ENCODE peak calls at places on chromosomes 1 and 21, in six cellular contexts. Q is Peyer's patch, B is colonic mucosa, O is transverse colon, H is heart left ventricle, Y is breast epithelium. V is an unnamed sample. For H3K4me1, the result is how much of the 10 kb centered on the place peaks cover.

GRCh38 chr1:10692401-10693021 is 103.9 kb downstream of the CASZ1 start:
- DNase-seq in Q (peak), B (peak), O (peak), H (no peak), Y (no peak), V (peak)

GRCh38 chr21:37373539-37373938 is 7.0 kb downstream of the DYRK1A start:
- DNase-seq in Q (no peak), B (no peak), O (no peak), H (no peak), Y (no peak), V (no peak)

GRCh38 chr1:209924386-209924785 is 13.6 kb upstream of the SYT14 start:
- DNase-seq in Q (no peak), B (no peak), O (no peak), H (no peak), Y (no peak), V (no peak)

GRCh38 chr1:11031624-11032262 is 15.3 kb downstream of the MASP2 start:
- DNase-seq in Q (no peak), B (no peak), O (no peak), H (no peak), Y (no peak), V (no peak)

GRCh38 chr1:17016317-17016661 is 4.6 kb upstream of the ATP13A2 start:
- DNase-seq in Q (no peak), B (no peak), O (no peak), H (no peak), Y (no peak), V (no peak)

GRCh38 chr1:71869326-71869725 is 413.0 kb downstream of the NEGR1 start:
- DNase-seq in Q (no peak), B (no peak), O (no peak), H (no peak), Y (no peak), V (no peak)

GRCh38 chr1:221100196-221100950 is 221.1 kb downstream of the HLX start:
- DNase-seq in Q (no peak), B (no peak), O (no peak), H (no peak), Y (no peak), V (no peak)

GRCh38 chr1:50983403-50983802 is 13.4 kb downstream of the CDKN2C start:
- DNase-seq in Q (no peak), B (no peak), O (no peak), H (no peak), Y (no peak), V (no peak)

GRCh38 chr1:201366696-201367095 is 10.8 kb downstream of the TNNT2 start:
- DNase-seq in Q (no peak), B (no peak), O (no peak), H (peak), Y (no peak), V (no peak)

GRCh38 chr1:177780096-177780700 is 189.7 kb downstream of the SEC16B start:
- DNase-seq in Q (no peak), B (no peak), O (no peak), H (no peak), Y (no peak), V (no peak)

GRCh38 chr1:156434976-156435550 is 65.5 kb downstream of the MEF2D start:
- DNase-seq in Q (no peak), B (no peak), O (no peak), H (no peak), Y (no peak), V (no peak)

GRCh38 chr1:243693764-243694163 is 156.3 kb downstream of the AKT3 start:
- DNase-seq in Q (no peak), B (no peak), O (no peak), H (no peak), Y (no peak), V (no peak)

GRCh38 chr1:212964102-212964501 is 13.8 kb downstream of the VASH2 start:
- DNase-seq in Q (no peak), B (no peak), O (no peak), H (no peak), Y (no peak), V (no peak)

GRCh38 chr1:41673355-41673754 is 188.9 kb upstream of the EDN2 start:
- DNase-seq in Q (peak), B (no peak), O (no peak), H (no peak), Y (peak), V (peak)

GRCh38 chr1:156846643-156847042 is 12.3 kb downstream of the INSRR start:
- DNase-seq in Q (no peak), B (no peak), O (no peak), H (no peak), Y (no peak), V (no peak)

GRCh38 chr1:179016694-179017382 is 8.9 kb upstream of the FAM20B start:
- DNase-seq in Q (peak), B (peak), O (peak), H (peak), Y (peak), V (no peak)

GRCh38 chr1:83075107-83075506 is 923.8 kb downstream of the TTLL7 start:
- DNase-seq in Q (no peak), B (no peak), O (no peak), H (no peak), Y (no peak), V (no peak)

GRCh38 chr1:41751804-41752513 is 166.8 kb downstream of the HIVEP3 start:
- DNase-seq in Q (no peak), B (no peak), O (peak), H (no peak), Y (no peak), V (no peak)

GRCh38 chr1:151282883-151283725 is 1.0 kb downstream of the ZNF687 start:
- DNase-seq in Q (peak), B (peak), O (peak), H (peak), Y (no peak), V (peak)

GRCh38 chr1:174931214-174931613 is 68.5 kb upstream of the CACYBP start:
- DNase-seq in Q (no peak), B (no peak), O (no peak), H (no peak), Y (no peak), V (no peak)

GRCh38 chr1:159854693-159855192 is 7.7 kb downstream of the VSIG8 start:
- DNase-seq in Q (peak), B (peak), O (peak), H (peak), Y (peak), V (peak)

GRCh38 chr1:47894718-47895393 is 102.3 kb downstream of the TRABD2B start:
- DNase-seq in Q (peak), B (peak), O (peak), H (no peak), Y (peak), V (no peak)

GRCh38 chr21:46374761-46375389 is 50.9 kb downstream of the PCNT start:
- DNase-seq in Q (no peak), B (no peak), O (no peak), H (no peak), Y (no peak), V (no peak)

GRCh38 chr1:225694151-225694603 is 41.3 kb upstream of the ENAH start:
- DNase-seq in Q (peak), B (peak), O (no peak), H (no peak), Y (no peak), V (no peak)

GRCh38 chr1:18474559-18474958 is 6.2 kb upstream of the KLHDC7A start:
- DNase-seq in Q (no peak), B (no peak), O (no peak), H (no peak), Y (no peak), V (no peak)

GRCh38 chr1:178531897-178532296 is 19.0 kb downstream of the TEX35 start:
- DNase-seq in Q (no peak), B (no peak), O (no peak), H (no peak), Y (no peak), V (no peak)

GRCh38 chr1:36321119-36321951 is 2.1 kb downstream of the EVA1B start:
- DNase-seq in Q (peak), B (peak), O (peak), H (peak), Y (no peak), V (no peak)

GRCh38 chr1:164703971-164704411 is 145.0 kb downstream of the PBX1 start:
- DNase-seq in Q (no peak), B (peak), O (peak), H (no peak), Y (no peak), V (no peak)

GRCh38 chr1:228401782-228402637 is 4.6 kb downstream of the TRIM11 start:
- DNase-seq in Q (peak), B (no peak), O (no peak), H (no peak), Y (no peak), V (no peak)

GRCh38 chr1:3518256-3518655 is 63.8 kb downstream of the ARHGEF16 start:
- DNase-seq in Q (no peak), B (no peak), O (no peak), H (no peak), Y (no peak), V (peak)

GRCh38 chr21:42040411-42041180 is 30.4 kb upstream of the ZBTB21 start:
- DNase-seq in Q (no peak), B (no peak), O (no peak), H (no peak), Y (no peak), V (no peak)

DNA sequence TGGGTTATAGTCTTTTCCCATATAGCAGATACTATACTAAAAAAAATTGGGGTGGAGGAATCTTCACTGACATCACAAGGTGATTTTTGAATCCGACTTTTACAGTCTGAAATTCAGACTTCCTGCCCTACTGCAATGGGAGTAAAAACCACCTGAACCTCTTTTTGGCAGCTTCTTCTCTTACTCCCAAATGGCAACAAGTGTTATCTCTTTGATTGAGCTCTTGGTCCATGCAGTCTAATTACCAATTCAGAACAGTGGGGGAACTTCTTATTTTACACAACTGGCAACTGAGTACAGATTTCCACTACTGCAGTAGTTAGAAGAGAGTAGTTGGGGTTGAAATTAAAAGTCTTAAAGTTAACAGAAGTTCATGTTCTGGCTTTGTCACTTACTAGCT is 62.3 kb downstream of the MACF1 start:
- DNase-seq in Q (no peak), B (no peak), O (no peak), H (no peak), Y (no peak), V (no peak)
- H3K4me1 ChIP-seq in Q (under half), B (under half), O (under half), H (under half), Y (under half), V (under half)

DNA sequence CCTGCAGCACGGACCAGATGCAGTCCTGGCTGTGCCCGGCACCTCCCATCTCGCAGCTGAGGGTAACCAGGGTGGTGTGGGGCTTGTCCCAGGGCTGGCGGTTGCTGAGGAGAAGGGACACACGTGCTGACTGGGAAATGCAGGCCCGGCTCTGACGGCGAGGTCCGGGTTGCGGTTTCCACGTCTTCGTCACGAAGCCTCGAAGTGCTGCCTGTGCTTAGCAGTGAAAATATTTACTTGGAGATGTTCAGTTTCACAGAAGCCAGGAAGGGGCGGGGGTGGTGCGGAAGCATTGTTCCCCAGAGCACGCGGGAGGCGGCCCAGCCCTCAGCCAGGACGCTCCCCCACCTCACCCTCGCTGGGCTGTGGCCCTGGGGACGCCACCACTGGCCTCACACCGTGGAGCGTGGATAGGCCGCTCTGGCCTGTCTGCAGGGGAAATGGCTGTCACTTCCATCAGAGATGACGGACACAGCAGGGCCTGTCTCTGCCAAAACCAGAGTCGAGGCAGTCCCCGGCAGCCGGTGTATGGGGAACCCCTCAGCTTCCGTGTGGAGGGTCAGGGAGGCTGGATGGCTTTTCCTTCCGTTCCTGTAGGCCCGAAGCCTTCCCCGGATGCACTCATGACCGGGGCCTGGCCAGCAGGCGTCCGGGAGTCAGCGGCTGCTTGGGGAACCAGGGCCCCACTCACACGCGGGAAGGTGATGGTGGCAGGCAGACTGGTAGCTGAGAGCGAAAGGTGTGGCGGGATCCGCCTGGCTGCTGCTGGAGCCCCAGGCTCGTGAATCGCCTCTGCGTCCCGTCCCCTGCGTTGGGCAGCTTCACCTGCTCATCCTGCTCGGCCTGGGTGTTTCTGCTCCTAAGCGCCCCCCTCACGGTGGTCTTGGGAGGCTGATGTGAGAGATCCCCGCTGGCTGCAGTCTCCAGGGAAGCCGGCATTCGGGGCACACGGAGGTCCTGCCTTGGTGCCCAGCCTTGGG is 14.7 kb upstream of the POFUT2 start:
- DNase-seq in Q (peak), B (no peak), O (peak), H (peak), Y (no peak), V (peak)
- H3K4me3 ChIP-seq in Q (no peak), B (no peak), O (no peak), H (no peak), Y (peak), V (no peak)

DNA sequence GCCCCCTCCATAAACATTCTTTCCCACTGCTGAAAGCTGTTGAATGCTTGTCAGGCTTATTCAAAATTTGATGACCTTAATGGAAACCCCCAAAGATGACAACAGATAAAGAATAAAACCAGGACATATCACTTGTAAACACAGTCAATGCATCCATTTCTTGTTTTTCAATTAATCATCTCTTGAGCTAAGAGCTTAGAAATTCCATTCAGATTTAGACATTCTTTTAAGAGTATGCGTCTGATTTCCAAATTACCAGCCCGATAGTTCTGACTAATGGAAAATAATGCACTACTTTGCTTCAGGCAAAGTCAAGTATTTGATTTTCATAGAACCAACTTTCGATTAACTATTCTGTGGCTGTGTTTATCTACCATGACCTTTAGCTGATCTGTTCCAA is 100.6 kb upstream of the RUNX1 start:
- DNase-seq in Q (no peak), B (no peak), O (no peak), H (no peak), Y (no peak), V (no peak)
- H3K4me1 ChIP-seq in Q (under half), B (under half), O (under half), H (under half), Y (under half), V (under half)

GRCh38 chr1:53368314-53369033 is 40.6 kb upstream of the LRP8 start:
- DNase-seq in Q (peak), B (no peak), O (no peak), H (no peak), Y (peak), V (no peak)
- H3K4me3 ChIP-seq in Q (no peak), B (no peak), O (no peak), H (no peak), Y (no peak), V (no peak)

GRCh38 chr1:23471473-23472075 is 12.4 kb downstream of the ASAP3 start:
- DNase-seq in Q (no peak), B (no peak), O (no peak), H (no peak), Y (no peak), V (no peak)
- H3K4me1 ChIP-seq in Q (under half), B (under half), O (under half), H (under half), Y (under half), V (under half)

GRCh38 chr1:24775348-24775747 is 30.1 kb downstream of the CLIC4 start:
- DNase-seq in Q (no peak), B (no peak), O (no peak), H (no peak), Y (no peak), V (no peak)
- H3K4me3 ChIP-seq in Q (no peak), B (no peak), O (no peak), H (no peak), Y (no peak), V (no peak)

GRCh38 chr1:21342961-21343838 is 52.9 kb upstream of the ECE1 start:
- DNase-seq in Q (no peak), B (no peak), O (peak), H (no peak), Y (no peak), V (peak)

GRCh38 chr1:21339402-21340229 is 49.4 kb upstream of the ECE1 start:
- DNase-seq in Q (no peak), B (no peak), O (no peak), H (peak), Y (no peak), V (no peak)

GRCh38 chr1:21340230-21340564 is 49.9 kb upstream of the ECE1 start:
- DNase-seq in Q (peak), B (peak), O (peak), H (peak), Y (peak), V (no peak)

GRCh38 chr1:21341022-21341421 is 50.8 kb upstream of the ECE1 start:
- DNase-seq in Q (no peak), B (no peak), O (peak), H (no peak), Y (no peak), V (no peak)

DNA sequence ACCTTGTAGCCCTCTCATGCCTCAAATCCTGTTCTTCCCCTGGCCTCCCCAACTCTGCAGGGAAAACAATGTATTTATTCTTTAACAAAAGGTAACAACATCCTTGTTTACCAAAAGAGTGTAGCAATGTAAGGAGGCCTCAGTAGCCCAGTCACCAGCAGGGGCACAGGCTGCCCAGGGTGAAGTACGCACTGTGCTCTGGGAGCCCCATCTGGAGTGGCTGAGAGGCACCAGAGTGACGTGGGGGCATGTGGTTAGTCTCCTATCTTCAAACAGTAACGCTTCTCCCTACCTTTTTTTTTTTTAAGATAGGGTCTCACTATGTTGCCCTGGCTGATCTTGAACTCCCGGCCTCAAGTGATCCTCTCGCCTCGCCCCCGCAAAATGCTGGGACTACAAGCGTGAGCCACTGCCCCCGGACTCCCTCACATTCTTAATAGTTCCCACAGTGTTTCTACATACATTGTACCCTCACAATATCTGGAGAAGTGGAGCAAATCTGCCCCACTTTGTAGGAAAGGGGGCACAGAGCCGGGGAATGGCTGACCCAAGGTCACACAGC is 51.3 kb upstream of the ECE1 start:
- DNase-seq in Q (no peak), B (no peak), O (peak), H (no peak), Y (no peak), V (no peak)
- H3K4me1 ChIP-seq in Q (under half), B (under half), O (half or more), H (under half), Y (under half), V (half or more)

DNA sequence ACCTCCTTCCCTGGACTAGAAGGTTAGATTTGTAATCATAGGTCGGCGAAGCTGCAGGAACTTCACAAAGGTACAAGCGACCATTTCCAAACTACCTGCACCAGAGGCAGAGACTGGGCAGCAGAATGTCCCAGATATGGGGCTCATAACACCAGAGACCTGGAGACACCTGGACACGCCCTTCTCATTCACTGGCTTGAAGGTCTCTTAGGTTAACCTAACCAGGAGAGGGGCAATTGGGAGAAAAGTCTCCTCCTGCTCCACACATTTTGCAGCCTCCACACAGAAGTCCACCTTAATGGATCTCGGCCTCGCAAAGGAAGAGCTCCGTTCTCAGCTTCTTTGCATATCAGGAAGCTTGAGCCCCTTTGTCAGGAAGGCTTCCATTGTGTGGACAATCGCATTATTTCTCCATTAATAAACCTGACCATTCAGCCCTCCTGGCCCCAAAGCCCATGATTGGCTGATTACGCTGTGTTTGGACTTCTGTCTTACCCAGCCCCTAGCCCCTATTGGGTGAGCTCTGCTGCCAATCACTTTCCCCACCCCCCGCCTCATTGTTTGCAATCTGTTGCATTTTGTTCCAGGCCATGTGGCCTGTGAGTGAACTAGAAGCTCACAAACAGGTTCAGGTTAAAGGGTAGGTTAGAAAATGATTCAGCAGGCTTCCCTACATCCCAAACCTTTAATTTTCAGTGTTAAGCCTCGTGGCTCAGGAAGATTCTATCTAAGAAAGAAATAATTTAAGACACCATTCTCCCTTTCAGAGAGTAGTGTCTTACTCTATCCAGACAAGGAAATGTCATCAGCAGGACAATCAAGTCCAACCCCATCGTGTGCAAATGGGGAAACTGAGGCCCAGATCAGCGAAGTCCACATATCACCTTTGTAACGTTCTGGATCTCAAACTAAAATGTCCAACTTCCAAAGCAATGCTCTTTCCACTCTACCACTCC is 2.8 kb downstream of the MYCL start:
- DNase-seq in Q (peak), B (peak), O (peak), H (no peak), Y (no peak), V (no peak)
- H3K4me3 ChIP-seq in Q (no peak), B (no peak), O (no peak), H (no peak), Y (no peak), V (no peak)

GRCh38 chr1:114079596-114080190 is 74.0 kb downstream of the SYT6 start:
- DNase-seq in Q (no peak), B (no peak), O (no peak), H (no peak), Y (no peak), V (no peak)

GRCh38 chr1:114081145-114082046 is 72.3 kb downstream of the SYT6 start:
- DNase-seq in Q (no peak), B (no peak), O (peak), H (no peak), Y (no peak), V (no peak)

GRCh38 chr1:114080511-114081144 is 73.0 kb downstream of the SYT6 start:
- DNase-seq in Q (no peak), B (no peak), O (no peak), H (no peak), Y (no peak), V (no peak)

GRCh38 chr1:114083186-114083585 is 70.5 kb downstream of the SYT6 start:
- DNase-seq in Q (no peak), B (no peak), O (no peak), H (no peak), Y (no peak), V (no peak)

GRCh38 chr1:114082047-114082630 is 71.5 kb downstream of the SYT6 start:
- DNase-seq in Q (no peak), B (no peak), O (no peak), H (no peak), Y (no peak), V (no peak)
- H3K4me1 ChIP-seq in Q (under half), B (under half), O (under half), H (under half), Y (under half), V (under half)